ENCODE peak calls at places on chromosomes 5 and 9, in six cellular contexts. J, V, Z, U, R and K are unnamed samples.

GRCh38 chr5:67610191-67610912 is 413.8 kb upstream of the CD180 start:
- DNase-seq in U (no peak), V (no peak), Z (no peak), J (no peak), R (no peak), K (no peak)

GRCh38 chr5:172113036-172113435 is 75.0 kb downstream of the STK10 start:
- DNase-seq in U (peak), J (no peak), R (no peak), V (no peak), Z (no peak), K (peak)

GRCh38 chr9:131104016-131104740 is 7.8 kb downstream of the AIF1L start:
- DNase-seq in Z (no peak), V (peak), U (no peak), R (no peak), J (no peak), K (no peak)

GRCh38 chr9:87500894-87501656 is 3.4 kb downstream of the DAPK1 start:
- DNase-seq in U (no peak), V (no peak), J (no peak), Z (no peak), R (no peak), K (no peak)

GRCh38 chr9:115668506-115668905 is 485.1 kb upstream of the PAPPA start:
- DNase-seq in V (no peak), R (no peak), U (no peak), J (no peak), Z (no peak), K (peak)

GRCh38 chr5:19855031-19855430 is 133.0 kb downstream of the CDH18 start:
- DNase-seq in U (no peak), V (no peak), J (no peak), R (no peak), Z (no peak), K (no peak)

GRCh38 chr5:156929366-156929948 is 33.6 kb downstream of the TIMD4 start:
- DNase-seq in R (no peak), Z (no peak), V (no peak), U (no peak), J (no peak), K (no peak)

GRCh38 chr5:150122158-150122510 is 33.5 kb downstream of the PDGFRB start:
- DNase-seq in J (no peak), R (peak), V (peak), U (no peak), Z (no peak), K (no peak)

GRCh38 chr9:20406344-20406743 is 216.0 kb downstream of the MLLT3 start:
- DNase-seq in J (no peak), V (no peak), Z (no peak), U (no peak), R (no peak), K (no peak)

GRCh38 chr9:90340421-90340820 is 302.2 kb downstream of the DIRAS2 start:
- DNase-seq in U (no peak), Z (no peak), V (no peak), J (no peak), R (no peak), K (peak)

GRCh38 chr5:141511771-141512325 is 23.0 kb downstream of the PCDHGC5 start:
- DNase-seq in V (no peak), U (no peak), R (no peak), Z (no peak), J (no peak), K (no peak)

GRCh38 chr5:126384985-126385384 is 38.2 kb upstream of the GRAMD2B start:
- DNase-seq in U (no peak), V (no peak), J (no peak), Z (no peak), R (no peak), K (peak)

GRCh38 chr5:119290161-119290569 is 65.7 kb upstream of the TNFAIP8 start:
- DNase-seq in R (no peak), V (no peak), U (no peak), J (no peak), Z (no peak), K (peak)

GRCh38 chr5:73531356-73531755 is 33.1 kb downstream of the BTF3 start:
- DNase-seq in R (no peak), J (no peak), Z (no peak), V (no peak), U (no peak), K (no peak)

GRCh38 chr9:98973546-98973921 is 29.8 kb downstream of the COL15A1 start:
- DNase-seq in V (no peak), R (no peak), U (peak), J (peak), Z (peak), K (no peak)

GRCh38 chr9:84838879-84839278 is 169.3 kb downstream of the NTRK2 start:
- DNase-seq in R (no peak), Z (no peak), J (no peak), U (no peak), V (no peak), K (no peak)

GRCh38 chr5:171433952-171434676 is 14.7 kb downstream of the FGF18 start:
- DNase-seq in U (no peak), J (no peak), Z (no peak), R (no peak), V (no peak), K (no peak)

GRCh38 chr5:107875834-107876233 is 205.1 kb upstream of the EFNA5 start:
- DNase-seq in Z (no peak), V (peak), R (no peak), J (no peak), U (no peak), K (peak)
- TF ChIP-seq CTCF in Z (no peak), V (peak), R (no peak), J (no peak), U (no peak), K (peak)

GRCh38 chr5:180093241-180093640 is 21.7 kb upstream of the RNF130 start:
- DNase-seq in V (no peak), U (no peak), R (no peak), J (no peak), Z (no peak), K (no peak)

GRCh38 chr5:180093651-180094382 is 22.3 kb upstream of the RNF130 start:
- DNase-seq in U (no peak), J (no peak), V (no peak), R (no peak), Z (no peak), K (no peak)

GRCh38 chr5:180090098-180090768 is 18.7 kb upstream of the RNF130 start:
- DNase-seq in J (peak), V (peak), R (peak), Z (peak), U (peak), K (peak)

GRCh38 chr5:180088561-180088960 is 17.0 kb upstream of the RNF130 start:
- DNase-seq in Z (no peak), J (no peak), R (no peak), U (no peak), V (no peak), K (no peak)

DNA sequence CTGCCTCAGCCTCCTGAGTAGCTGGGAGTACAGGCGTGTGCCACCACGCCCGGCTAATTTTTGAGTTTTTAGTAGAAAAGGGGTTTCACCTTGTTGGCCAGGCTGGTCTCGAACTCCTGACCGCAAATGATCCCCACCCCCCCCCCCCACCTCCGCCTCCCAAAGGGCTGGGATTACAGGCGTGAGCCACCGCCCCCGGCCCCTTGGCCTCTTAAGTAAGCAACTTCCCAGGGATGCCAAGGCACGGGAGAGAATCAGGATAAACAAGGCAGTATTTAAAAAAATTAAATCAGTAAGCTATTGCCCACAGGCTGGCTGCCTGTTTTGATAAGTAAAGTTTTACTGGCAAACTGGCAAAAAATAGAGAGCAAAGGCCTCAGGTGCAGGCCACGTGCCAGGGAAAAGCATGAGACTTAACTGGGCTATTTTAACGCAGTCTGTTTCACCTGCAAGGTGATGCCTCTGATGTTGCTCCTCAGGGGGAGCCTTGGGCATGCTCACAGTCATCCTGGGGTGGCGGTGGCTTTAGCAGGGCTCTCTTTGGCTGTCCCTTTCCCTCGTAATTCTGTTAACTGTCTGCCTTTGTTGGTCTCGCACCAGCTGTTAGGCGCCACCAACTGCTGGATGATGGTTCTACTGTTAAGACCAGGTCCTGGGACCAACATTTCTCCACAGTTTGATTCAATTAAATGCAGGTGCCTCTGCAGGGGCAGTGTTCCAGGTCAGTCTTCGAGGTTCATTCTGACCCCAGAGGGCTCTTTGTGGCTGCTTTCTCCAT is 19.4 kb upstream of the RNF130 start:
- DNase-seq in Z (no peak), J (no peak), R (no peak), U (no peak), V (peak), K (peak)
- H3K4me3 ChIP-seq in Z (peak), J (peak), R (peak), U (peak), V (peak), K (peak)

GRCh38 chr9:127734247-127734746 is 797 bp downstream of the TOR2A start:
- DNase-seq in J (peak), V (no peak), R (no peak), U (no peak), Z (no peak), K (no peak)
- TF ChIP-seq CTCF in J (no peak), V (peak), R (no peak), U (no peak), Z (no peak), K (no peak)

DNA sequence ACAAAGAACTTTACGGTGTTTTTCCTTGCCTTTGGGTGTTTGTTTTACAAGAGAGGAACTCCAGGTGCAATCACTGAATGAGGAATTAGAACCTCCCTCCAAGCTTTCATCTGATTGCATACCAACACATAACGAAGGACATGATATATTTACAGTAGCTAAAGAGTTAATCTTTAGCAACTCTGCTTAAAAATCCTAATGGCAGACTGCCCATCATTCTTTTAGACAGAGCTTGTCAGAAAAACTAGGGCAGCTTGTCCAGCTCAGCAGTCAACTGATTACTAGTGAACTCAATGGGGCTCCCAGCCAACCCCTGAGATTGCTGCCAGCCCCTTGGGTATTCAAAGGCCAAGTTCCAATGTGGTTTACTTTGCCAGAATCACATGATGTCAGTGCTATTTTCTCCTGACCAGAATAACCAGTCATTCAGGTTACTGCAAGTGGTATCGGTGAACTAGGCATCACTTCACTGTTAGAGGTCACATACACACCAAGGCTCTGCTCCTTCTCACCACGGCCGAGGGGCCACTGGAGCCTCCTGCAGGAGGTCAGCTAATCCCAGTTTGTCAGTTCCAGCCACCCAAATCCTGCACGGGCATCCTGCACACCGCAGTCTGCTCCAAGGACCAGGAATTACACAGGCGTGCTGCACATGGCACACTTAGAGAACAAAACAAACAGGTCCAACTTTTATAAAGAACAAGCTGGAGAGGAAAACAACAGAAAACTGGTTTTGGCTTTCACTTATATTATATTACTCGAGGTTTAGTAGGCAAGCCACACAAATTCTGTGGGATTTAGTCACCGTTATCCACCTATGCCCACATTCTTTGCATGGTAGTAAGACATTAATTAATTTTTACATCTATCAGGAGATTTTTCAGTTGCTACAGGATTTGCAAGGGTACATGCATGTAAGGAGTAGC is 62.5 kb downstream of the NFIB start:
- DNase-seq in J (peak), R (peak), U (peak), V (peak), Z (peak), K (peak)
- H3K4me3 ChIP-seq in J (peak), R (peak), U (peak), V (no peak), Z (no peak), K (peak)

DNA sequence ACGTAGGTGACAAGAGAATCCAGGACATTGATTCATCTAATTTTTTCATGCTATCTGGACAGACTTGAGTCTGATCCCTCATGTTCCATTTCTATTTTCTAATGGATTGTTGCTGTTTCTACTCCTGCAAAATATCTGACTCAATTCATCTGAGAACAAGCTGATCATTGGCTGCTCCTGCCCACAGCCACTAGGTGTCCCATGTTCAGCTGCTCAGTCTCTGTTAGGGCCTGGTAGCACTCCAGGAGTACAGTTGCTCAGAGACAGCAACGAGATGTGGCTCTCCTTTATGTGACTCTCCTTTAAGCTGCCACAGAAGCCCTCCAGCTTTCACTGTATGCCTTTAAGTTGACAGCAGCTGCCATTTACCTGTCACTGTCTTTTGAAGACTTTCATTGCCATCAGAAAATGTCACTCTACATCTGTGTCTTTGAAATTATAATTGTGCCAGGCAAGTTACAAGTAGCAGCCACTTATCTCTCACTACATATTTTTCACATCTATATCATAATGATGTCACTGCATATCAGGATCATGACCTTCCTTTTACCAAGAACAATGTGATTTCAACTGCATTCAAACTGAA is 1944.2 kb upstream of the NUDT12 start:
- DNase-seq in R (no peak), Z (no peak), J (no peak), V (peak), U (no peak), K (peak)
- TF ChIP-seq CTCF in R (no peak), Z (no peak), J (no peak), V (peak), U (no peak), K (peak)

DNA sequence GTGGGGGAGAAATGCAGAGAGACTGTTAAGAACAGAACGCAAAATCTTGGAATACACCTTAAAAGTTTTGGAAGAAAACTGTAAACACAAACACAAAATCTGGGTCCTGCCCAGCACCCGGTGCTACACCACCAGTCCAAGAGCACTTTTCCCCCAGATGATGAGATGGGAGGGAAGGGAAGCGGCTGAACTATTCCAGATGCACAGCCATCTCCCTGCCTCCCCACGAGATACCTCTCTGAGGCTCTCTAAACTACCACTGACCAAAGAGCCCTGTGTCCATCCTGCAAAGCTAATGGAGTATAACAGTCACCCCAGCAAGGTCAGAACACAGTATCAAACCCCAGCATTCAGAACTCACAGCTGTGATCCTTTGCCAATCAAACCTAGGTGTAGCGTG is 8.0 kb downstream of the SPARC start:
- DNase-seq in Z (no peak), J (no peak), U (no peak), R (no peak), V (no peak), K (peak)
- H3K4me3 ChIP-seq in Z (no peak), J (peak), U (peak), R (no peak), V (no peak), K (peak)

DNA sequence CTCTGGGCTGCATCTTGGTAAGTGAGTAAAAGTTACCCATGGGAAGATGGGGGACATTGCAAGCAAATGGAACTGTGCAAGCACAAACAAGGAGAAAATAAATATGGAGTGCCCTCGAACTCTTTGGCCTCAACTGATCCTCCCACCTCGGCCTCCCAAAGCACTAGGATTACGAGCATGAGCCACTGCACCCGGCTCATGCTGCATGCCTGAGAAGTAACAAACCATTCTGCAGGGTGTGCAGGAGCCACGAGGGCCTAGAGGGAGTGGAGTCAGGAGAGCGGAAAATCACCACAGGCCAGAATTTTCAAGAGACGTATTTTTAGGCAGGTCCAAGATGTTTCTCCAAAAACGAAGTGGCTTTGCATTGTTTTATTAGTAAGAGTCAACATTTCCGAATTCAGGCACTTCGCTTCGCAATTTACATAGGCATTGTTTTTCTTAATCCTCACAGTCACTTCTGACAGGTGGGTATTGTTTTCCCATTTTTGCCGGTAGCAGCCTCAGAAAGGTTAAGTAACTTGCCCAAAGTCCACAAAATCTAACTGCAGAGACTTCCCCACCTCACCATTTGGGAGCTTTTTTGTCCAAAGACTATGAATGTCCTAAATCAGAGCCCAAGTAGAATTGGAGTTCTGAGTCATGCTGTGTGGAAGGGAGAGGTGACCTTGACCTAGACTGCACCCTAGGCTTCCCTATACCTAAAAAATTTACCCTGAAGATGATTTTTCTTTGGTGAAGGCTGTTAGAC is 230.2 kb downstream of the NR3C1 start:
- DNase-seq in R (no peak), V (peak), Z (no peak), J (no peak), U (no peak), K (no peak)
- TF ChIP-seq CTCF in R (no peak), V (no peak), Z (no peak), J (no peak), U (no peak), K (no peak)

GRCh38 chr5:166961938-166962337 is 1329.5 kb upstream of the WWC1 start:
- DNase-seq in V (no peak), U (no peak), J (no peak), Z (no peak), R (no peak), K (no peak)

GRCh38 chr5:166957763-166958162 is 1333.7 kb upstream of the WWC1 start:
- DNase-seq in J (no peak), Z (no peak), U (no peak), R (no peak), V (no peak), K (no peak)

GRCh38 chr5:166961028-166961427 is 1330.4 kb upstream of the WWC1 start:
- DNase-seq in V (peak), J (no peak), Z (no peak), R (no peak), U (no peak), K (peak)

DNA sequence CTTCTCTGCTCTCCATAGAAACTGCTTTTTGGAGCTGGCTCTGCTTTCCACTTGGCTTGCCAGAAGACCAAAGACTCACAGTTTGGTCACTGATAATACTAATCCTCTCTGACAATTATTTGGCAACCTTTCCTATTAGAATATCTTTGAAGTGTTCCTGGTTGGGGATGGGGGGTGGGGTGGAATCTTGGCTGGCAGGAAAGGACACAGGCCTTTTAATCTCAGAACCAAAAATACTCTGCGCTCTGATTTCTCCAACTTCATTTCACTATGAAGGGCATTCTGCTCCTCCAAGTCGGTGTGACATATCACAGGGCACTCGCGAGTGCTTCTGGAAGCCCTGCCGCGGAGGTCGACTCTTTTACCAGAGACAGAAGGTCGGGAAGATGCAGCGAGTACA is 1329.0 kb upstream of the WWC1 start:
- DNase-seq in V (peak), J (no peak), R (no peak), U (no peak), Z (no peak), K (no peak)
- H3K4me3 ChIP-seq in V (no peak), J (no peak), R (no peak), U (peak), Z (no peak), K (no peak)

DNA sequence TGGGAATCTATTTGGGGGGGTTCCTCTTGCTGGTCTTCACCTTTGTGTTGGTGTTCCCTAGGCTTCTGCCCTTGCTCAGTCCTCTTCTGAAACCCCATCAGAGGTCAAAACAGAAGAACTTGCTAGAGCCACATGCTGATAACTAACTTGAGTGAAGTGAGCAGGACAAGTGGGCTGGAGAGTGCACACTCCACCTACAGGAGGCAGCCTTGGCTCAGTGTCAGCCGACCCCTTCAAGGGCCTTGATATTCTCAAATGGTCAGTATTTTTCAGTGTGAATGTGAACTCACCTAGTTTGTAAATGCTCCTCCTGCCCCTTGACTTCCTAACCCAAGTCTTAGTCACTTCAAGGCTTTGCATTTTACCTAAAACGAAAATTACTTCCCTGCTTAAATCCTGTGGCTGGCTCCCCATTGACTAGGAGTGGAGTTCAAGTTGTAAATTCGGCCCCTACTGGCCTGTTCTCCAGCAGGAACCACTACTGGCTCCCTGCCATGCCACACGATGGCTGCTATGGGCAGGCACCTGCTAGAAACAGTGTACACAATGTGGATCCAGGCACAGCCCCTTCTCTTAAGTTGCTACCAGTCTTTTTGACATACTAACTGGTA is 3.6 kb upstream of the SLC1A3 start:
- DNase-seq in U (peak), R (no peak), J (no peak), Z (peak), V (peak), K (no peak)
- TF ChIP-seq CTCF in U (no peak), R (no peak), J (no peak), Z (no peak), V (peak), K (peak)